ENCODE peak calls at places on chromosomes 13 and 19, in four cellular contexts. Z is uterus, M is NB4, V is body of pancreas. I is an unnamed sample.

GRCh38 chr19:4067396-4068057 is 828 bp upstream of the ZBTB7A start:
- DNase-seq in V (no peak), M (peak; percentile 67), Z (peak; percentile 55), I (peak; percentile 89)

GRCh38 chr19:7554990-7555864 is 19.7 kb downstream of the PNPLA6 start:
- DNase-seq in M (no peak), Z (no peak), V (no peak), I (no peak)

GRCh38 chr13:71806885-71807284 is 60.1 kb downstream of the DACH1 start:
- DNase-seq in Z (no peak), V (no peak), M (peak; percentile 66), I (no peak)

GRCh38 chr13:60417734-60418133 is 20.7 kb downstream of the TDRD3 start:
- DNase-seq in M (no peak), Z (no peak), V (no peak), I (no peak)

GRCh38 chr19:55189424-55189823 is 9.3 kb upstream of the SYT5 start:
- DNase-seq in M (no peak), Z (peak; percentile 52), V (peak; percentile 44), I (peak; percentile 84)

GRCh38 chr19:19626516-19627441 is 1.2 kb downstream of the LPAR2 start:
- DNase-seq in M (no peak), V (no peak), Z (no peak), I (no peak)

GRCh38 chr19:1224847-1225246 is 13.0 kb downstream of the CBARP start:
- DNase-seq in V (no peak), M (no peak), Z (no peak), I (no peak)

GRCh38 chr13:32409561-32410440 is 18.1 kb downstream of the N4BP2L1 start:
- DNase-seq in Z (peak; percentile 73), V (peak; percentile 20), M (peak; percentile 92), I (no peak)

GRCh38 chr19:46351241-46352041 is 4.6 kb downstream of the PPP5C start:
- DNase-seq in Z (peak; percentile 49), M (peak; percentile 76), V (peak; percentile 57), I (no peak)

GRCh38 chr13:48654511-48654910 is 782 bp downstream of the CYSLTR2 start:
- DNase-seq in Z (no peak), M (no peak), V (no peak), I (no peak)

GRCh38 chr19:2478324-2478755 is 2.4 kb downstream of the GADD45B start:
- DNase-seq in V (peak; percentile 88), M (peak; percentile 95), Z (peak; percentile 66), I (peak; percentile 95)

GRCh38 chr13:112449545-112449930 is 73.4 kb downstream of the SPACA7 start:
- DNase-seq in V (no peak), M (no peak), Z (no peak), I (no peak)

GRCh38 chr19:39497850-39498261 is 891 bp upstream of the DLL3 start:
- DNase-seq in V (no peak), M (peak; percentile 64), Z (no peak), I (no peak)

GRCh38 chr13:46469064-46469463 is 82.0 kb upstream of the RUBCNL start:
- DNase-seq in V (no peak), M (no peak), Z (no peak), I (no peak)

GRCh38 chr19:4697304-4697703 is 26.3 kb downstream of the DPP9 start:
- DNase-seq in Z (no peak), V (no peak), M (no peak), I (no peak)

GRCh38 chr19:15265849-15266248 is 33.6 kb upstream of the EPHX3 start:
- DNase-seq in M (no peak), V (peak; percentile 98), Z (peak; percentile 95), I (peak; percentile 94)

GRCh38 chr13:50410921-50411712 is 395.9 kb downstream of the KCNRG start:
- DNase-seq in M (peak; percentile 24), V (no peak), Z (no peak), I (no peak)

GRCh38 chr19:55305491-55305890 is 19.6 kb downstream of the TMEM150B start:
- DNase-seq in M (peak; percentile 57), V (peak; percentile 36), Z (peak; percentile 31), I (no peak)

GRCh38 chr19:38204728-38205127 is 19.3 kb downstream of the DPF1 start:
- DNase-seq in M (no peak), Z (no peak), V (no peak), I (no peak)

GRCh38 chr19:48496959-48497727 is 14.5 kb downstream of the LMTK3 start:
- DNase-seq in V (no peak), Z (no peak), M (no peak), I (no peak)

GRCh38 chr19:44635581-44636438 is 7.9 kb upstream of the PVR start:
- DNase-seq in V (peak; percentile 21), Z (no peak), M (peak; percentile 80), I (no peak)

GRCh38 chr19:31372245-31372781 is 23.1 kb upstream of the TSHZ3 start:
- DNase-seq in V (no peak), Z (no peak), M (no peak), I (no peak)

GRCh38 chr13:30329009-30329585 is 21.7 kb upstream of the KATNAL1 start:
- DNase-seq in Z (no peak), M (no peak), V (no peak), I (no peak)

GRCh38 chr13:29465741-29466293 is 129.7 kb downstream of the SLC7A1 start:
- DNase-seq in V (peak; percentile 31), M (no peak), Z (peak; percentile 51), I (no peak)

GRCh38 chr13:27014406-27015359 is 156.9 kb downstream of the USP12 start:
- DNase-seq in Z (no peak), V (no peak), M (no peak), I (no peak)

GRCh38 chr13:24741016-24741662 is 22.8 kb upstream of the RNF17 start:
- DNase-seq in Z (no peak), M (peak; percentile 56), V (no peak), I (peak; percentile 80)

GRCh38 chr13:75803175-75803611 is 167.1 kb downstream of the LMO7 start:
- DNase-seq in M (no peak), Z (no peak), V (peak; percentile 45), I (no peak)

GRCh38 chr19:44025217-44025936 is at the start of gene ZNF222:
- DNase-seq in Z (peak; percentile 74), M (peak; percentile 87), V (peak; percentile 87), I (peak; percentile 95)

GRCh38 chr13:114077938-114078335 is 54.5 kb downstream of the RASA3 start:
- DNase-seq in M (no peak), V (no peak), Z (peak; percentile 59), I (no peak)

GRCh38 chr13:37360556-37360955 is 238.0 kb downstream of the POSTN start:
- DNase-seq in M (no peak), Z (no peak), V (no peak), I (no peak)

DNA sequence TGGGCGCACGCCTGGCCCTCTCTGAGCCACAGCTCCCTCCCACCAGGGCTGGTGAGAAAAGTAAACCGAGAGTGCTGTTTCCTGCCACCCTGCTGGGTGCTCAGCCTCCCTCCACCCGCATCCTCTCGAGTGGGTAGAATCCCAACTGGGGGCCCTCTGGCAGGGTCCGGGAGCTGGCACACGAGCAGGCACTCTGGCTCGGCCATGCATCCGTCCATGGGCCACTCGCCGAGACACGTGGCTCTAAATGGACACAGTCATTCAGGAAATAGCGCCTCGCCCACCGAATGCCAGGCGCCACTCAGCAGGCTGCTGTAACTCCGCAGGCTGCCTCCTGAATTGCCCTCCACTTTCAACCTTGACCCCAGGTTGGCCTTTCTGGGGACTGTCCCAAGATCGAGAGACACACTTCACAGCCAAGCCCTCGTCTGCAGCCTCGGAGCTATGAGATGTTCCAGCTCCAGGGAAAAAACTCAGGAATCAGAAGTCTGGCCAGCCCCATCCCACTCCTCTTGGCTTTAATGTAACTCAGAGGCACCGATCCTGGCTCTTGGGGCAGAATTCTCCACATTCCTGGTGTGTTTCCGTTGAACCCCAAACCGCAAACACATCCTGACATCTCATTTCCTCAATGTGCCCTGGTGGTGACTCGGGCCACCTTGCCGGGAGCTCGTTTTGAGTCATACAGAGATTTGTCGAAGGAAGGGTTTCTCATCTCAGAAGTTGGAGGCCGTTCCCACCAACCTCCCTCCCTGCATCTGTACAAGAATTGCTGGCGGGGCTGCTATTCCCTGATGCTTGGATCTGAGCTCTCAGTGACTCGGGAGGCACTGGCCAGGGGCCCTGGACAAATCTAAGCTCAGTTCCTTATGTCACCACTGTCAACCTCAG is 14.1 kb downstream of the KLF2 start:
- DNase-seq in M (peak; percentile 60), Z (no peak), V (peak; percentile 61), I (no peak)
- TF ChIP-seq CTCF in M (no peak), Z (no peak), V (no peak), I (no peak)

GRCh38 chr19:18507727-18508440 is 14.0 kb downstream of the ELL start:
- DNase-seq in M (no peak), V (no peak), Z (no peak), I (no peak)

GRCh38 chr19:18508585-18508984 is 13.3 kb downstream of the ELL start:
- DNase-seq in M (no peak), V (no peak), Z (no peak), I (no peak)

GRCh38 chr19:18506101-18506534 is 15.8 kb downstream of the ELL start:
- DNase-seq in V (no peak), Z (no peak), M (peak; percentile 47), I (no peak)

GRCh38 chr19:18506545-18506944 is 15.3 kb downstream of the ELL start:
- DNase-seq in V (no peak), M (no peak), Z (no peak), I (no peak)

DNA sequence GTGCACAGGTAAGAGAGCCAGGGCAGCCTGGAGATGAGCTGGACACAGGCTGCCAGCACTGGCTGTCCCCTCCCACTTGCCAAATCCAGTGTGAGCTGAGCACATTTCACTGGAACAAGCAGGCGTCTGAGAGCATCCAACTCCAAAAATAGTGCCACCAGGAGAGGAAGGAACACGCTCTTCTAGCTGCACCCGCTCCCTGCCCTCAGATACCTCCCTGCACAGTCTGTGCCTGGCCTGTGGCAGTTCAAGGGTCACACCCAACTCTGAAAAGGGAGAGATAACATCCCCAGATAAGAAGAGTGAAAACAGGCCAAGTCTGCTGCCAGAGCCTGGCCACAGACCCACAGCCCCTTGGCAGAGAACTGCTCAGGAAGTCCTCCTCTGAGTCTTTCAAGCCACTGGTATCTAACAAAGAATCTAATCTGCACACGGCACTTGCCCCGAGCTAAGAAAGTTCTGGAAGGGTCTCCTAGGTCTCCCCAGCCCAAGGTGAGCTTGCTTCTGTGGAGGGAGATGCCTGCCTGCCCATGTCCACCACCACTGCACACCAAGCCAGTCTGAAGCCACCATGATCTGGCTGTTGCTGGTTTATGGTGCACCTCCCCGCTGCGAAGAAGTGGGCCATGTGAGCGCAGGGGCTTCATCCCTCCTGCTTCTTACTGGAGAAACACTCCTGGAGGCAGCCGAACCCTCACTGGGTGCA is 14.7 kb downstream of the ELL start:
- DNase-seq in Z (no peak), M (no peak), V (no peak), I (no peak)
- H3K4me3 ChIP-seq in Z (no peak overlapping the region), M (no peak overlapping the region), V (no peak overlapping the region), I (no peak overlapping the region)

GRCh38 chr19:53365134-53365898 is at the start of gene ZNF525:
- DNase-seq in Z (peak; percentile 92), M (peak; percentile 91), V (peak; percentile 94), I (peak; percentile 98)
- TF ChIP-seq POLR2A in Z (peak; percentile 44), M (peak; percentile 22), V (peak; percentile 79), I (no peak)

GRCh38 chr13:68810660-68811059 is 1297.0 kb upstream of the ATXN8OS start:
- DNase-seq in V (no peak), M (peak; percentile 12), Z (no peak), I (no peak)
- TF ChIP-seq CTCF in V (no peak), M (peak; percentile 24), Z (no peak), I (no peak)